ENCODE peak calls at places on chromosome 7, in six cellular contexts. One of them, this sample, is unnamed.

GRCh38 chr7:409344-410281 is 110.0 kb downstream of the PDGFA start:
- DNase-seq in PC-9: no peak
- DNase-seq in AG04450: no peak
- DNase-seq in fibroblast of lung: no peak
- DNase-seq in colonic mucosa: no peak
- DNase-seq in Panc1: no peak
- DNase-seq in this sample: no peak

GRCh38 chr7:140640060-140640611 is 477 bp downstream of the DENND2A start:
- DNase-seq in PC-9: no peak
- DNase-seq in AG04450: no peak
- DNase-seq in fibroblast of lung: peak
- DNase-seq in colonic mucosa: no peak
- DNase-seq in Panc1: no peak
- DNase-seq in this sample: no peak

GRCh38 chr7:106057962-106058901 is 53.9 kb downstream of the SYPL1 start:
- DNase-seq in PC-9: peak
- DNase-seq in AG04450: no peak
- DNase-seq in fibroblast of lung: no peak
- DNase-seq in colonic mucosa: peak
- DNase-seq in Panc1: no peak
- DNase-seq in this sample: peak

GRCh38 chr7:30206466-30206865 is 71.7 kb downstream of the MTURN start:
- DNase-seq in PC-9: peak
- DNase-seq in AG04450: no peak
- DNase-seq in fibroblast of lung: no peak
- DNase-seq in colonic mucosa: no peak
- DNase-seq in Panc1: no peak
- DNase-seq in this sample: peak

GRCh38 chr7:129610709-129611245 is 743 bp upstream of the NRF1 start:
- DNase-seq in PC-9: no peak
- DNase-seq in AG04450: no peak
- DNase-seq in fibroblast of lung: no peak
- DNase-seq in colonic mucosa: peak
- DNase-seq in Panc1: no peak
- DNase-seq in this sample: no peak

GRCh38 chr7:136267822-136268221 is 290.7 kb upstream of the MTPN start:
- DNase-seq in PC-9: no peak
- DNase-seq in AG04450: no peak
- DNase-seq in fibroblast of lung: no peak
- DNase-seq in colonic mucosa: no peak
- DNase-seq in Panc1: no peak
- DNase-seq in this sample: no peak

GRCh38 chr7:30836991-30837390 is 65.8 kb downstream of the MINDY4 start:
- DNase-seq in PC-9: no peak
- DNase-seq in AG04450: no peak
- DNase-seq in fibroblast of lung: no peak
- DNase-seq in colonic mucosa: no peak
- DNase-seq in Panc1: no peak
- DNase-seq in this sample: no peak

GRCh38 chr7:134422646-134423045 is 36.3 kb downstream of the AKR1B1 start:
- DNase-seq in PC-9: no peak
- DNase-seq in AG04450: no peak
- DNase-seq in fibroblast of lung: no peak
- DNase-seq in colonic mucosa: no peak
- DNase-seq in Panc1: no peak
- DNase-seq in this sample: no peak

GRCh38 chr7:93015193-93016084 is 102.3 kb downstream of the SAMD9 start:
- DNase-seq in PC-9: no peak
- DNase-seq in AG04450: no peak
- DNase-seq in fibroblast of lung: peak
- DNase-seq in colonic mucosa: no peak
- DNase-seq in Panc1: no peak
- DNase-seq in this sample: no peak

GRCh38 chr7:140159487-140159886 is 17.3 kb downstream of the KDM7A start:
- DNase-seq in PC-9: no peak
- DNase-seq in AG04450: no peak
- DNase-seq in fibroblast of lung: no peak
- DNase-seq in colonic mucosa: no peak
- DNase-seq in Panc1: no peak
- DNase-seq in this sample: no peak

GRCh38 chr7:106041140-106041717 is 70.9 kb downstream of the SYPL1 start:
- DNase-seq in PC-9: peak
- DNase-seq in AG04450: no peak
- DNase-seq in fibroblast of lung: no peak
- DNase-seq in colonic mucosa: no peak
- DNase-seq in Panc1: peak
- DNase-seq in this sample: no peak

GRCh38 chr7:30450983-30451497 is 27.5 kb downstream of the NOD1 start:
- DNase-seq in PC-9: no peak
- DNase-seq in AG04450: no peak
- DNase-seq in fibroblast of lung: no peak
- DNase-seq in colonic mucosa: no peak
- DNase-seq in Panc1: no peak
- DNase-seq in this sample: no peak

GRCh38 chr7:21550821-21551531 is 8.1 kb downstream of the DNAH11 start:
- DNase-seq in PC-9: peak
- DNase-seq in AG04450: no peak
- DNase-seq in fibroblast of lung: no peak
- DNase-seq in colonic mucosa: no peak
- DNase-seq in Panc1: no peak
- DNase-seq in this sample: peak

GRCh38 chr7:108046952-108047506 is 44.1 kb upstream of the LAMB1 start:
- DNase-seq in PC-9: no peak
- DNase-seq in AG04450: no peak
- DNase-seq in fibroblast of lung: no peak
- DNase-seq in colonic mucosa: no peak
- DNase-seq in Panc1: no peak
- DNase-seq in this sample: peak

GRCh38 chr7:108455833-108456677 is at the start of gene NRCAM:
- DNase-seq in PC-9: peak
- DNase-seq in AG04450: no peak
- DNase-seq in fibroblast of lung: peak
- DNase-seq in colonic mucosa: no peak
- DNase-seq in Panc1: no peak
- DNase-seq in this sample: no peak

GRCh38 chr7:158734861-158735260 is 30.3 kb upstream of the NCAPG2 start:
- DNase-seq in PC-9: no peak
- DNase-seq in AG04450: no peak
- DNase-seq in fibroblast of lung: peak
- DNase-seq in colonic mucosa: no peak
- DNase-seq in Panc1: no peak
- DNase-seq in this sample: no peak

GRCh38 chr7:116316838-116317612 is 106.7 kb downstream of the TES start:
- DNase-seq in PC-9: peak
- DNase-seq in AG04450: peak
- DNase-seq in fibroblast of lung: peak
- DNase-seq in colonic mucosa: peak
- DNase-seq in Panc1: peak
- DNase-seq in this sample: peak
- H3K27ac ChIP-seq in PC-9: peak
- H3K27ac ChIP-seq in AG04450: peak
- H3K27ac ChIP-seq in fibroblast of lung: peak
- H3K27ac ChIP-seq in colonic mucosa: peak
- H3K27ac ChIP-seq in Panc1: peak
- H3K27ac ChIP-seq in this sample: peak

GRCh38 chr7:5597772-5598171 is 174.1 kb upstream of the TNRC18 start:
- DNase-seq in PC-9: no peak
- DNase-seq in AG04450: no peak
- DNase-seq in fibroblast of lung: no peak
- DNase-seq in colonic mucosa: no peak
- DNase-seq in Panc1: no peak
- DNase-seq in this sample: no peak
- H3K27ac ChIP-seq in PC-9: no peak
- H3K27ac ChIP-seq in AG04450: peak
- H3K27ac ChIP-seq in fibroblast of lung: peak
- H3K27ac ChIP-seq in colonic mucosa: no peak
- H3K27ac ChIP-seq in Panc1: peak
- H3K27ac ChIP-seq in this sample: peak

GRCh38 chr7:25495342-25495855 is 267.1 kb upstream of the NPVF start:
- DNase-seq in PC-9: no peak
- DNase-seq in AG04450: no peak
- DNase-seq in fibroblast of lung: no peak
- DNase-seq in colonic mucosa: no peak
- DNase-seq in Panc1: no peak
- DNase-seq in this sample: no peak
- H3K27ac ChIP-seq in PC-9: no peak
- H3K27ac ChIP-seq in AG04450: no peak
- H3K27ac ChIP-seq in fibroblast of lung: no peak
- H3K27ac ChIP-seq in colonic mucosa: no peak
- H3K27ac ChIP-seq in Panc1: no peak
- H3K27ac ChIP-seq in this sample: no peak

DNA sequence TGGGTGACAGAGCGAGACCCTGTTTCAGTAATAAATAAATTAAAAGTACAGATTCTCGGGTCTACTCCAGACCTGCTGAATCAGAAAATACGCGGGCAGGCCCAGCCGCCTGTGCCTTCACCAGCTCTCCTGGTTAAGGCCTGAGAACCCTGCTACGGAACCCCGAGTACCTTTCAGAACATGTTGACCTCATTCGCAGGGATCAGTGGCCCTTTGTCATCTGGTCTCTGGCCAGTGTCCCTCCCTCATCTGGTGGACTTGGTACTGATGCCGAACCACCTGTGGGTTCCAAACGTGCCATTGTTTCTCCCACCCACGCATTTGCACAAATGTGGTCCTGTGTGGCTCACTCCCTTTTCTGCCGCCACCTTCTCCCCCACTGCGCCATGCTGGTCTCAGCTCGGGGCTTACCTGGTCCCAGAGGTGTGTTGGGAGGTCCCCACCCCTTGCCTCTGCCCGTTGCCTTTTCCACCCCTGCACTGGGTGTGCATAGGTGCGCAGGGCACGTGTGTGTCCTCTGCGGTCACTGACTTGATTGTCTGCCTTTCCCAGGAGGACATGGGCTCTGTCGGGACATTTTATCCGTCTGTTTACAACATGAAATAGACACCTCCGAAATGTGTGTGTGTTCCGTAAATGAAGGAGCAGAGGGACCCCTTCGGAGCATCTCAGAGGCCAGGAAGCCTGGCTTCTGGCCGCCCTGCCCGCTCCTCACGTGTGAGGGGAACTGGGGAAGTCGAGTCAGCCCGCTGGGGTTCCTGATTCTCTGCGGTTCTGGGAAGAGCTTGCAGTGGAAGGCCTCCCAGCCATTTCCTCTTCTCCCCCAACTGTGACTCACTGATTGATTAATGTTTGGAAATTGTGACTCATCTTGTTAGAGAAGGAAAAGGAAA is 135.2 kb downstream of the CUX1 start:
- DNase-seq in PC-9: no peak
- DNase-seq in AG04450: peak
- DNase-seq in fibroblast of lung: peak
- DNase-seq in colonic mucosa: no peak
- DNase-seq in Panc1: peak
- DNase-seq in this sample: no peak
- H3K27ac ChIP-seq in PC-9: no peak
- H3K27ac ChIP-seq in AG04450: peak
- H3K27ac ChIP-seq in fibroblast of lung: peak
- H3K27ac ChIP-seq in colonic mucosa: peak
- H3K27ac ChIP-seq in Panc1: no peak
- H3K27ac ChIP-seq in this sample: no peak

GRCh38 chr7:50486512-50486911 is 36.4 kb upstream of the FIGNL1 start:
- DNase-seq in PC-9: no peak
- DNase-seq in AG04450: no peak
- DNase-seq in fibroblast of lung: no peak
- DNase-seq in colonic mucosa: no peak
- DNase-seq in Panc1: no peak
- DNase-seq in this sample: no peak
- H3K27ac ChIP-seq in PC-9: no peak
- H3K27ac ChIP-seq in AG04450: no peak
- H3K27ac ChIP-seq in fibroblast of lung: no peak
- H3K27ac ChIP-seq in colonic mucosa: no peak
- H3K27ac ChIP-seq in Panc1: no peak
- H3K27ac ChIP-seq in this sample: no peak

GRCh38 chr7:2698581-2699288 is 10.7 kb downstream of the AMZ1 start:
- DNase-seq in PC-9: no peak
- DNase-seq in AG04450: no peak
- DNase-seq in fibroblast of lung: no peak
- DNase-seq in colonic mucosa: no peak
- DNase-seq in Panc1: no peak
- DNase-seq in this sample: no peak

GRCh38 chr7:2701832-2702593 is 14.0 kb downstream of the AMZ1 start:
- DNase-seq in PC-9: no peak
- DNase-seq in AG04450: no peak
- DNase-seq in fibroblast of lung: peak
- DNase-seq in colonic mucosa: no peak
- DNase-seq in Panc1: no peak
- DNase-seq in this sample: no peak

GRCh38 chr7:2701406-2701805 is 13.4 kb downstream of the AMZ1 start:
- DNase-seq in PC-9: no peak
- DNase-seq in AG04450: no peak
- DNase-seq in fibroblast of lung: no peak
- DNase-seq in colonic mucosa: no peak
- DNase-seq in Panc1: no peak
- DNase-seq in this sample: no peak

GRCh38 chr7:2700141-2700850 is 12.3 kb downstream of the AMZ1 start:
- DNase-seq in PC-9: no peak
- DNase-seq in AG04450: no peak
- DNase-seq in fibroblast of lung: no peak
- DNase-seq in colonic mucosa: no peak
- DNase-seq in Panc1: no peak
- DNase-seq in this sample: no peak

DNA sequence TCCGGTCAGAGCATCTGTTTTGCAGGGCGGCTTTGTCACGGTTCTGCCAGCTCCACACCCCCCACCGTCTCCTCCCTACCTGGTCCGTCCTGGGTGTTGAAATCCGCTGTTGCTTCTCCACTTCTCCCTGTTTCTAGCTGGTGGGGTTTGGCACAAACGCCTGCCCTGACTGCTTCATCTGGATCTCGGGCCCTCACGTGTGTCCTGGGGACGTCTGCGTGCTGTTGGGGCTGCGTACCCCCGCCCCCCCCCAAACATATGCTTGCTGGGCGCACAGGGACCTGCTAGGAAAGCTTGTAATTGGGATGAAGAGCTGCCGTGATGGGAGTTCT is 11.3 kb downstream of the AMZ1 start:
- DNase-seq in PC-9: no peak
- DNase-seq in AG04450: no peak
- DNase-seq in fibroblast of lung: no peak
- DNase-seq in colonic mucosa: no peak
- DNase-seq in Panc1: no peak
- DNase-seq in this sample: no peak
- H3K27ac ChIP-seq in PC-9: no peak
- H3K27ac ChIP-seq in AG04450: no peak
- H3K27ac ChIP-seq in fibroblast of lung: no peak
- H3K27ac ChIP-seq in colonic mucosa: no peak
- H3K27ac ChIP-seq in Panc1: no peak
- H3K27ac ChIP-seq in this sample: no peak

GRCh38 chr7:69389220-69389619 is 209.1 kb upstream of the AUTS2 start:
- DNase-seq in PC-9: no peak
- DNase-seq in AG04450: no peak
- DNase-seq in fibroblast of lung: no peak
- DNase-seq in colonic mucosa: no peak
- DNase-seq in Panc1: no peak
- DNase-seq in this sample: no peak

GRCh38 chr7:69388462-69389137 is 209.7 kb upstream of the AUTS2 start:
- DNase-seq in PC-9: no peak
- DNase-seq in AG04450: no peak
- DNase-seq in fibroblast of lung: no peak
- DNase-seq in colonic mucosa: no peak
- DNase-seq in Panc1: no peak
- DNase-seq in this sample: no peak
- H3K27ac ChIP-seq in PC-9: no peak
- H3K27ac ChIP-seq in AG04450: no peak
- H3K27ac ChIP-seq in fibroblast of lung: no peak
- H3K27ac ChIP-seq in colonic mucosa: no peak
- H3K27ac ChIP-seq in Panc1: no peak
- H3K27ac ChIP-seq in this sample: no peak

This sample was measured in epithelial cell of prostate.